ENCODE peak calls at places on chromosomes 16 and 17, in six cellular contexts. One of them, this sample, is unnamed.

GRCh38 chr17:33651631-33652030 is 358.5 kb upstream of the ASIC2 start:
- DNase-seq in breast epithelium: no peak
- DNase-seq in epithelial cell of esophagus: peak
- DNase-seq in A673: peak
- DNase-seq in right lobe of liver: no peak
- DNase-seq in fibroblast of the aortic adventitia: no peak
- DNase-seq in this sample: peak

GRCh38 chr16:49755291-49755611 is 100.7 kb downstream of the ZNF423 start:
- DNase-seq in breast epithelium: no peak
- DNase-seq in epithelial cell of esophagus: no peak
- DNase-seq in A673: peak
- DNase-seq in right lobe of liver: no peak
- DNase-seq in fibroblast of the aortic adventitia: peak
- DNase-seq in this sample: peak

GRCh38 chr17:64377769-64378282 is 12.8 kb downstream of the PECAM1 start:
- DNase-seq in breast epithelium: no peak
- DNase-seq in epithelial cell of esophagus: peak
- DNase-seq in A673: peak
- DNase-seq in right lobe of liver: no peak
- DNase-seq in fibroblast of the aortic adventitia: peak
- DNase-seq in this sample: no peak

GRCh38 chr17:19762515-19762961 is 14.4 kb upstream of the ALDH3A1 start:
- DNase-seq in breast epithelium: no peak
- DNase-seq in epithelial cell of esophagus: peak
- DNase-seq in A673: peak
- DNase-seq in right lobe of liver: no peak
- DNase-seq in fibroblast of the aortic adventitia: peak
- DNase-seq in this sample: peak

GRCh38 chr17:50059759-50060273 is 3.9 kb downstream of the ITGA3 start:
- DNase-seq in breast epithelium: no peak
- DNase-seq in epithelial cell of esophagus: peak
- DNase-seq in A673: no peak
- DNase-seq in right lobe of liver: peak
- DNase-seq in fibroblast of the aortic adventitia: no peak
- DNase-seq in this sample: no peak

GRCh38 chr16:1430759-1431496 is at the start of gene PERCC1:
- DNase-seq in breast epithelium: peak
- DNase-seq in epithelial cell of esophagus: no peak
- DNase-seq in A673: peak
- DNase-seq in right lobe of liver: no peak
- DNase-seq in fibroblast of the aortic adventitia: no peak
- DNase-seq in this sample: no peak

GRCh38 chr16:23401142-23401541 is 51.8 kb downstream of the COG7 start:
- DNase-seq in breast epithelium: no peak
- DNase-seq in epithelial cell of esophagus: no peak
- DNase-seq in A673: no peak
- DNase-seq in right lobe of liver: no peak
- DNase-seq in fibroblast of the aortic adventitia: no peak
- DNase-seq in this sample: no peak

GRCh38 chr16:85832578-85833539 is 33.4 kb downstream of the COX4I1 start:
- DNase-seq in breast epithelium: no peak
- DNase-seq in epithelial cell of esophagus: no peak
- DNase-seq in A673: no peak
- DNase-seq in right lobe of liver: peak
- DNase-seq in fibroblast of the aortic adventitia: no peak
- DNase-seq in this sample: no peak

GRCh38 chr16:9934723-9935508 is 247.3 kb downstream of the GRIN2A start:
- DNase-seq in breast epithelium: no peak
- DNase-seq in epithelial cell of esophagus: no peak
- DNase-seq in A673: no peak
- DNase-seq in right lobe of liver: no peak
- DNase-seq in fibroblast of the aortic adventitia: peak
- DNase-seq in this sample: no peak

GRCh38 chr17:11487469-11487868 is 110.8 kb upstream of the DNAH9 start:
- DNase-seq in breast epithelium: no peak
- DNase-seq in epithelial cell of esophagus: no peak
- DNase-seq in A673: peak
- DNase-seq in right lobe of liver: no peak
- DNase-seq in fibroblast of the aortic adventitia: no peak
- DNase-seq in this sample: no peak

GRCh38 chr16:84098939-84099338 is 17.8 kb downstream of the MBTPS1 start:
- DNase-seq in breast epithelium: no peak
- DNase-seq in epithelial cell of esophagus: peak
- DNase-seq in A673: no peak
- DNase-seq in right lobe of liver: no peak
- DNase-seq in fibroblast of the aortic adventitia: no peak
- DNase-seq in this sample: no peak

GRCh38 chr17:44804301-44805061 is 25.6 kb downstream of the GJC1 start:
- DNase-seq in breast epithelium: no peak
- DNase-seq in epithelial cell of esophagus: no peak
- DNase-seq in A673: no peak
- DNase-seq in right lobe of liver: no peak
- DNase-seq in fibroblast of the aortic adventitia: no peak
- DNase-seq in this sample: no peak

GRCh38 chr17:47279062-47279801 is 25.6 kb downstream of the ITGB3 start:
- DNase-seq in breast epithelium: no peak
- DNase-seq in epithelial cell of esophagus: peak
- DNase-seq in A673: no peak
- DNase-seq in right lobe of liver: no peak
- DNase-seq in fibroblast of the aortic adventitia: peak
- DNase-seq in this sample: peak

GRCh38 chr16:1125471-1125870 is 27.4 kb upstream of the CACNA1H start:
- DNase-seq in breast epithelium: no peak
- DNase-seq in epithelial cell of esophagus: no peak
- DNase-seq in A673: peak
- DNase-seq in right lobe of liver: no peak
- DNase-seq in fibroblast of the aortic adventitia: peak
- DNase-seq in this sample: peak

GRCh38 chr17:32240745-32241144 is 24.9 kb upstream of the RHBDL3 start:
- DNase-seq in breast epithelium: no peak
- DNase-seq in epithelial cell of esophagus: peak
- DNase-seq in A673: no peak
- DNase-seq in right lobe of liver: no peak
- DNase-seq in fibroblast of the aortic adventitia: no peak
- DNase-seq in this sample: no peak

GRCh38 chr17:42411905-42412679 is 11.0 kb downstream of the CAVIN1 start:
- DNase-seq in breast epithelium: no peak
- DNase-seq in epithelial cell of esophagus: no peak
- DNase-seq in A673: no peak
- DNase-seq in right lobe of liver: no peak
- DNase-seq in fibroblast of the aortic adventitia: no peak
- DNase-seq in this sample: no peak
- H3K4me3 ChIP-seq in breast epithelium: peak
- H3K4me3 ChIP-seq in epithelial cell of esophagus: no peak
- H3K4me3 ChIP-seq in A673: no peak
- H3K4me3 ChIP-seq in right lobe of liver: no peak
- H3K4me3 ChIP-seq in fibroblast of the aortic adventitia: no peak
- H3K4me3 ChIP-seq in this sample: peak

GRCh38 chr17:51120357-51120738 is 320 bp downstream of the SPAG9 start:
- DNase-seq in breast epithelium: peak
- DNase-seq in epithelial cell of esophagus: peak
- DNase-seq in A673: no peak
- DNase-seq in right lobe of liver: no peak
- DNase-seq in fibroblast of the aortic adventitia: no peak
- DNase-seq in this sample: no peak

GRCh38 chr17:51118330-51119195 is 2.1 kb downstream of the SPAG9 start:
- DNase-seq in breast epithelium: peak
- DNase-seq in epithelial cell of esophagus: peak
- DNase-seq in A673: no peak
- DNase-seq in right lobe of liver: peak
- DNase-seq in fibroblast of the aortic adventitia: peak
- DNase-seq in this sample: no peak

GRCh38 chr17:51120739-51121619 is at the start of gene SPAG9:
- DNase-seq in breast epithelium: peak
- DNase-seq in epithelial cell of esophagus: peak
- DNase-seq in A673: peak
- DNase-seq in right lobe of liver: peak
- DNase-seq in fibroblast of the aortic adventitia: peak
- DNase-seq in this sample: peak

GRCh38 chr17:51121620-51122472 is 1.2 kb upstream of the SPAG9 start:
- DNase-seq in breast epithelium: peak
- DNase-seq in epithelial cell of esophagus: peak
- DNase-seq in A673: peak
- DNase-seq in right lobe of liver: peak
- DNase-seq in fibroblast of the aortic adventitia: peak
- DNase-seq in this sample: peak

DNA sequence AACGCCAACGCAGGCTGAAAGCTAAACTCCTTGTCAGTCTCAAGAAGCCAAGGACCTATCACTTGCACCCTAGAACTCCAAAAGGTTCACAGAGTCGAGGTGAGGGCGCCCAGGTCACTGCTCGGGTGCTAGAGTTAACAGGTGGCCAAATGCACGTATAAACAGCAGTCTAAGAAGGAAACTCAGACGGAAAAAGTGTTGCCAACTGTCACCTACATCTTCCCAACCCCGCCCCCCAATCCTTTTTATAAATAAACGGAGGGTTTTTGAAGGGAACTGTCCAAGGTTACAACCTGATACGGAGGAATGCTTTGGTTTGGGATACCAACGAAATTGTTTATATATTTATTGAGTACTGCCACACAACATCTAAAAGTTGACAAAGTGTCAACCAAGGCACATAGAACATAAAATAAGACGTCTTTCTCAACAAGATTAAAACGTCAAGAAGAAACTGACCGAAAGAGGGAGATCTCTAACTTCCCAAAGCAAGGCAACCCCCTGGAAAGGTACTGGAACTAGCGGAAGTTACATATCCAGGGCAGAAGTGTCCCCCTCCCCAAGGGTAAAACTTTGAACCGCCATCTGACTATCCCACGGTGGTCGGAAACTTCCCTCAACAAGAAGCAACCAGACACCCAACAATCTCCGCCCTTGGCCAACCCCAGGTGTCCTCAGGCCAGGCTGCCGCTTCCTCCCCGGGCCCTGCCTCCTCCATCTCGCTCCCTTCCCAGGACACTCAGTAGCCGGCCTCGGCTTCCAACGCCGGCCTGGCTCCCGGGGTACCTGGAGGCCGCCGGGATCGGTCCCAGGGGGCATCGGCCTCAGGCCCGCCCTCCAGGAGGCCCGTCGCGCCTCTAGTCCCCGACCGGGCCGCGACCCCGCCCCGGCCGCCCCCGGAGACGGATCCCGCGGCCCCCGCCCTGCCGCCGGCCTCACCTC is 982 bp downstream of the SPAG9 start:
- DNase-seq in breast epithelium: peak
- DNase-seq in epithelial cell of esophagus: peak
- DNase-seq in A673: peak
- DNase-seq in right lobe of liver: peak
- DNase-seq in fibroblast of the aortic adventitia: peak
- DNase-seq in this sample: peak
- TF ChIP-seq CTCF in breast epithelium: no peak
- TF ChIP-seq CTCF in epithelial cell of esophagus: peak
- TF ChIP-seq CTCF in A673: peak
- TF ChIP-seq CTCF in right lobe of liver: no peak
- TF ChIP-seq CTCF in fibroblast of the aortic adventitia: peak
- TF ChIP-seq CTCF in this sample: peak

GRCh38 chr17:68954146-68954971 is 833 bp downstream of the ABCA8 start:
- DNase-seq in breast epithelium: no peak
- DNase-seq in epithelial cell of esophagus: no peak
- DNase-seq in A673: no peak
- DNase-seq in right lobe of liver: no peak
- DNase-seq in fibroblast of the aortic adventitia: peak
- DNase-seq in this sample: peak
- H3K4me3 ChIP-seq in breast epithelium: peak
- H3K4me3 ChIP-seq in epithelial cell of esophagus: no peak
- H3K4me3 ChIP-seq in A673: no peak
- H3K4me3 ChIP-seq in right lobe of liver: peak
- H3K4me3 ChIP-seq in fibroblast of the aortic adventitia: peak
- H3K4me3 ChIP-seq in this sample: peak

GRCh38 chr16:3623642-3624041 is 12.2 kb upstream of the SLX4 start:
- DNase-seq in breast epithelium: no peak
- DNase-seq in epithelial cell of esophagus: no peak
- DNase-seq in A673: no peak
- DNase-seq in right lobe of liver: no peak
- DNase-seq in fibroblast of the aortic adventitia: no peak
- DNase-seq in this sample: no peak

GRCh38 chr16:3625331-3625730 is 13.9 kb upstream of the SLX4 start:
- DNase-seq in breast epithelium: no peak
- DNase-seq in epithelial cell of esophagus: no peak
- DNase-seq in A673: no peak
- DNase-seq in right lobe of liver: no peak
- DNase-seq in fibroblast of the aortic adventitia: no peak
- DNase-seq in this sample: no peak

GRCh38 chr16:3625911-3626732 is 14.7 kb upstream of the SLX4 start:
- DNase-seq in breast epithelium: no peak
- DNase-seq in epithelial cell of esophagus: no peak
- DNase-seq in A673: peak
- DNase-seq in right lobe of liver: no peak
- DNase-seq in fibroblast of the aortic adventitia: peak
- DNase-seq in this sample: peak
- TF ChIP-seq CTCF in breast epithelium: no peak
- TF ChIP-seq CTCF in epithelial cell of esophagus: no peak
- TF ChIP-seq CTCF in A673: no peak
- TF ChIP-seq CTCF in right lobe of liver: no peak
- TF ChIP-seq CTCF in fibroblast of the aortic adventitia: no peak
- TF ChIP-seq CTCF in this sample: no peak

DNA sequence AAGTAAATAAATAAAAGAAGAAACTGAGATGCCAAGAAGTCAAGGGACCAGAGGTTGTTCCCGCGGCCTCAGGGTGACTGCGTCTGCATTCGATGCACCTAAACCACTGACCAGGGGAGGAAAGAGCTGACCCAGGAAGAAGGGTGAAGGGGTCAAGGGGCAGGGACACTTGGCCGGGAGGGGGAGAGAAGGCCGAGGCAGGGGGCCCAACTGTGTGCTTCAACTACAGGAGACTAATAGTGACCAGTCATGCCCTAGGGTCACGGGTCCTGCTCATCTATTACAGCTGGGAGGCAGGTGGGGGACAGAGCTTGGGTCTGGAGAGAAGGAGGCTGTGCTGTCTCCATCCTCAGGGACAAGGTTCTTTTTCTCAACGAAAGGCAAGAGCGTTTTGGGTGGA is 44.8 kb downstream of the TIMM22 start:
- DNase-seq in breast epithelium: no peak
- DNase-seq in epithelial cell of esophagus: no peak
- DNase-seq in A673: no peak
- DNase-seq in right lobe of liver: peak
- DNase-seq in fibroblast of the aortic adventitia: no peak
- DNase-seq in this sample: no peak
- H3K4me3 ChIP-seq in breast epithelium: no peak
- H3K4me3 ChIP-seq in epithelial cell of esophagus: no peak
- H3K4me3 ChIP-seq in A673: no peak
- H3K4me3 ChIP-seq in right lobe of liver: no peak
- H3K4me3 ChIP-seq in fibroblast of the aortic adventitia: no peak
- H3K4me3 ChIP-seq in this sample: no peak

GRCh38 chr17:60392042-60392844 is at the start of gene USP32:
- DNase-seq in breast epithelium: peak
- DNase-seq in epithelial cell of esophagus: peak
- DNase-seq in A673: peak
- DNase-seq in right lobe of liver: peak
- DNase-seq in fibroblast of the aortic adventitia: peak
- DNase-seq in this sample: peak
- TF ChIP-seq CTCF in breast epithelium: peak
- TF ChIP-seq CTCF in epithelial cell of esophagus: no peak
- TF ChIP-seq CTCF in A673: no peak
- TF ChIP-seq CTCF in right lobe of liver: peak
- TF ChIP-seq CTCF in fibroblast of the aortic adventitia: peak
- TF ChIP-seq CTCF in this sample: peak

GRCh38 chr17:40509626-40510327 is 8.4 kb upstream of the TNS4 start:
- DNase-seq in breast epithelium: no peak
- DNase-seq in epithelial cell of esophagus: no peak
- DNase-seq in A673: no peak
- DNase-seq in right lobe of liver: no peak
- DNase-seq in fibroblast of the aortic adventitia: no peak
- DNase-seq in this sample: no peak
- H3K4me3 ChIP-seq in breast epithelium: no peak
- H3K4me3 ChIP-seq in epithelial cell of esophagus: peak
- H3K4me3 ChIP-seq in A673: no peak
- H3K4me3 ChIP-seq in right lobe of liver: no peak
- H3K4me3 ChIP-seq in fibroblast of the aortic adventitia: no peak
- H3K4me3 ChIP-seq in this sample: no peak

GRCh38 chr17:17870292-17870691 is 33.5 kb upstream of the SREBF1 start:
- DNase-seq in breast epithelium: no peak
- DNase-seq in epithelial cell of esophagus: no peak
- DNase-seq in A673: no peak
- DNase-seq in right lobe of liver: no peak
- DNase-seq in fibroblast of the aortic adventitia: no peak
- DNase-seq in this sample: no peak
- TF ChIP-seq CTCF in breast epithelium: no peak
- TF ChIP-seq CTCF in epithelial cell of esophagus: no peak
- TF ChIP-seq CTCF in A673: peak
- TF ChIP-seq CTCF in right lobe of liver: no peak
- TF ChIP-seq CTCF in fibroblast of the aortic adventitia: no peak
- TF ChIP-seq CTCF in this sample: no peak

This sample was measured in AG10803.